ENCODE peak calls at places on chromosome 16, in nine cellular contexts. P is activated CD4-positive, alpha-beta T cell treated with anti-CD3 and anti-CD28 coated beads for 24 hours; D is cardiac fibroblast; W is NCI-H2029; X is HT-29; V is activated T-cell treated with anti-CD3 and anti-CD28 coated beads, Interleukin-2, amount 50 U/mL, for 72 hours; A is dorsolateral prefrontal cortex; N is thoracic aorta; L is suprapubic skin. C is an unnamed sample.

GRCh38 chr16:54585966-54586365 is 299.4 kb upstream of the IRX3 start:
- DNase-seq in P (no peak), D (no peak), W (no peak), X (no peak), V (no peak), A (no peak), N (no peak), L (no peak), C (no peak)

GRCh38 chr16:102060-102855 is 24.2 kb downstream of the MPG start:
- DNase-seq in P (no peak), D (peak), W (no peak), X (no peak), V (no peak), A (no peak), N (no peak), L (peak), C (no peak)

GRCh38 chr16:8667492-8667891 is 6.9 kb upstream of the ABAT start:
- DNase-seq in P (no peak), D (no peak), W (no peak), X (no peak), V (no peak), A (no peak), N (no peak), L (no peak), C (no peak)

GRCh38 chr16:51150159-51150893 is 744 bp downstream of the SALL1 start:
- DNase-seq in P (no peak), D (no peak), W (no peak), X (no peak), V (no peak), A (no peak), N (no peak), L (no peak), C (no peak)

GRCh38 chr16:49890876-49891275 is 35.0 kb upstream of the ZNF423 start:
- DNase-seq in P (no peak), D (peak), W (no peak), X (peak), V (peak), A (no peak), N (no peak), L (no peak), C (no peak)

GRCh38 chr16:82061861-82062525 is 26.9 kb downstream of the HSD17B2 start:
- DNase-seq in P (no peak), D (no peak), W (no peak), X (peak), V (peak), A (no peak), N (no peak), L (peak), C (no peak)

GRCh38 chr16:72568502-72568901 is 396.5 kb upstream of the PMFBP1 start:
- DNase-seq in P (no peak), D (no peak), W (no peak), X (no peak), V (no peak), A (no peak), N (no peak), L (no peak), C (no peak)

GRCh38 chr16:11303405-11304138 is 22.4 kb upstream of the PRM1 start:
- DNase-seq in P (no peak), D (no peak), W (peak), X (peak), V (no peak), A (no peak), N (no peak), L (no peak), C (peak)

GRCh38 chr16:84032458-84033178 is 10.0 kb downstream of the SLC38A8 start:
- DNase-seq in P (no peak), D (no peak), W (no peak), X (no peak), V (no peak), A (no peak), N (no peak), L (no peak), C (no peak)

GRCh38 chr16:15811778-15812750 is 44.8 kb downstream of the MYH11 start:
- DNase-seq in P (no peak), D (peak), W (no peak), X (peak), V (no peak), A (no peak), N (peak), L (no peak), C (peak)

GRCh38 chr16:3147046-3147756 is 12.4 kb downstream of the ZNF213 start:
- DNase-seq in P (no peak), D (no peak), W (no peak), X (no peak), V (no peak), A (no peak), N (no peak), L (no peak), C (no peak)

GRCh38 chr16:2209258-2210008 is 1.2 kb downstream of the BRICD5 start:
- DNase-seq in P (no peak), D (no peak), W (no peak), X (no peak), V (no peak), A (no peak), N (no peak), L (no peak), C (no peak)

GRCh38 chr16:4879049-4879448 is 31.8 kb downstream of the UBN1 start:
- DNase-seq in P (no peak), D (no peak), W (no peak), X (no peak), V (no peak), A (no peak), N (no peak), L (no peak), C (no peak)

GRCh38 chr16:67011274-67011673 is 17.7 kb upstream of the CBFB start:
- DNase-seq in P (no peak), D (no peak), W (no peak), X (no peak), V (no peak), A (no peak), N (no peak), L (no peak), C (no peak)

GRCh38 chr16:50771366-50771765 is 29.5 kb downstream of the CYLD start:
- DNase-seq in P (no peak), D (no peak), W (no peak), X (no peak), V (no peak), A (no peak), N (no peak), L (no peak), C (no peak)

GRCh38 chr16:57773019-57773418 is 29.3 kb downstream of the KIFC3 start:
- DNase-seq in P (no peak), D (no peak), W (no peak), X (no peak), V (no peak), A (no peak), N (no peak), L (no peak), C (no peak)

GRCh38 chr16:19084879-19085278 is 17.5 kb downstream of the COQ7 start:
- DNase-seq in P (no peak), D (no peak), W (no peak), X (no peak), V (no peak), A (no peak), N (no peak), L (no peak), C (no peak)

GRCh38 chr16:73161977-73162376 is 114.0 kb upstream of the ZFHX3 start:
- DNase-seq in P (no peak), D (no peak), W (no peak), X (no peak), V (no peak), A (no peak), N (no peak), L (no peak), C (no peak)

GRCh38 chr16:65312795-65313194 is 190.9 kb upstream of the CDH11 start:
- DNase-seq in P (no peak), D (peak), W (no peak), X (no peak), V (no peak), A (no peak), N (no peak), L (no peak), C (no peak)

GRCh38 chr16:1790261-1790610 is 3.3 kb downstream of the IGFALS start:
- DNase-seq in P (no peak), D (no peak), W (no peak), X (no peak), V (no peak), A (no peak), N (no peak), L (no peak), C (no peak)

GRCh38 chr16:57134982-57135381 is 42.6 kb downstream of the CPNE2 start:
- DNase-seq in P (no peak), D (no peak), W (peak), X (peak), V (peak), A (no peak), N (no peak), L (no peak), C (no peak)

GRCh38 chr16:19071811-19072777 is 4.7 kb downstream of the COQ7 start:
- DNase-seq in P (peak), D (peak), W (no peak), X (peak), V (peak), A (peak), N (no peak), L (no peak), C (peak)

GRCh38 chr16:88379694-88380040 is 3.1 kb upstream of the ZNF469 start:
- DNase-seq in P (no peak), D (no peak), W (no peak), X (no peak), V (no peak), A (peak), N (no peak), L (no peak), C (no peak)

GRCh38 chr16:12758031-12758669 is 45.5 kb downstream of the CPPED1 start:
- DNase-seq in P (no peak), D (no peak), W (no peak), X (no peak), V (no peak), A (no peak), N (no peak), L (no peak), C (no peak)

GRCh38 chr16:85327731-85328664 is 215.7 kb upstream of the CIBAR2 start:
- DNase-seq in P (no peak), D (peak), W (peak), X (no peak), V (no peak), A (peak), N (no peak), L (no peak), C (no peak)

GRCh38 chr16:17334096-17334495 is 136.7 kb downstream of the XYLT1 start:
- DNase-seq in P (no peak), D (peak), W (no peak), X (no peak), V (no peak), A (no peak), N (peak), L (no peak), C (no peak)

GRCh38 chr16:28092721-28093382 is 29.3 kb upstream of the GSG1L start:
- DNase-seq in P (no peak), D (no peak), W (no peak), X (no peak), V (no peak), A (peak), N (no peak), L (no peak), C (no peak)

GRCh38 chr16:64469906-64470702 is 651.8 kb downstream of the CDH11 start:
- DNase-seq in P (no peak), D (peak), W (no peak), X (no peak), V (no peak), A (no peak), N (no peak), L (no peak), C (no peak)

GRCh38 chr16:57735755-57736418 is at the start of gene KATNB1:
- DNase-seq in P (no peak), D (no peak), W (no peak), X (no peak), V (no peak), A (no peak), N (no peak), L (peak), C (no peak)

GRCh38 chr16:89100601-89101302 is 7.1 kb downstream of the ACSF3 start:
- DNase-seq in P (no peak), D (no peak), W (no peak), X (no peak), V (no peak), A (no peak), N (no peak), L (no peak), C (no peak)

GRCh38 chr16:7313170-7313569 is 19.5 kb upstream of the RBFOX1 start:
- DNase-seq in P (no peak), D (no peak), W (no peak), X (peak), V (no peak), A (no peak), N (no peak), L (no peak), C (no peak)

GRCh38 chr16:70295634-70296033 is 3.4 kb upstream of the DDX19B start:
- DNase-seq in P (no peak), D (no peak), W (no peak), X (no peak), V (no peak), A (no peak), N (no peak), L (no peak), C (no peak)

GRCh38 chr16:84611041-84611440 is 6.8 kb downstream of the COTL1 start:
- DNase-seq in P (no peak), D (peak), W (no peak), X (no peak), V (no peak), A (no peak), N (no peak), L (no peak), C (no peak)

GRCh38 chr16:75267631-75268264 is 16.3 kb upstream of the BCAR1 start:
- DNase-seq in P (no peak), D (no peak), W (peak), X (peak), V (no peak), A (no peak), N (no peak), L (no peak), C (peak)

GRCh38 chr16:85438981-85439639 is 174.0 kb upstream of the GSE1 start:
- DNase-seq in P (no peak), D (no peak), W (no peak), X (no peak), V (no peak), A (no peak), N (no peak), L (no peak), C (no peak)

GRCh38 chr16:19163215-19163614 is 4.8 kb upstream of the SYT17 start:
- DNase-seq in P (no peak), D (no peak), W (no peak), X (no peak), V (no peak), A (no peak), N (no peak), L (no peak), C (no peak)

GRCh38 chr16:54282202-54282922 is 4.2 kb downstream of the IRX3 start:
- DNase-seq in P (no peak), D (peak), W (no peak), X (peak), V (peak), A (no peak), N (no peak), L (peak), C (peak)

GRCh38 chr16:4272114-4272954 is 489 bp downstream of the TFAP4 start:
- DNase-seq in P (no peak), D (peak), W (no peak), X (peak), V (no peak), A (peak), N (no peak), L (peak), C (peak)

GRCh38 chr16:78474762-78475161 is 375.3 kb downstream of the WWOX start:
- DNase-seq in P (no peak), D (no peak), W (no peak), X (no peak), V (no peak), A (no peak), N (no peak), L (no peak), C (no peak)

C was measured in breast epithelium.